ENCODE peak calls at places on chromosomes 1 and 21, in six cellular contexts. U is stimulated activated CD4-positive, alpha-beta T cell treated with anti-CD3 and anti-CD28 coated beads, Interleukin-1b, Interleukin-23, amount 100 ng/mL, for 48 hours; M is NCI-H1092 treated with DMSO at 0.1 percent for 48 hours; B is germinal center; K is AG10803; Y is GM04503. L is an unnamed sample.
A peak's percentile ranks its signal among the peaks of the same experiment; 100 is the strongest.

GRCh38 chr1:14987829-14988603 is 165.5 kb upstream of the TMEM51 start:
- DNase-seq in U (no peak), B (no peak), M (no peak), Y (no peak), K (peak; percentile 16), L (no peak)

GRCh38 chr1:202282017-202282335 is 59.8 kb downstream of the UBE2T start:
- DNase-seq in U (no peak), B (no peak), M (no peak), K (no peak), Y (no peak), L (no peak)

GRCh38 chr1:25257176-25257575 is 9.9 kb upstream of the RSRP1 start:
- DNase-seq in U (no peak), M (no peak), B (no peak), Y (no peak), K (peak; percentile 61), L (no peak)

GRCh38 chr1:201214461-201214860 is 23.8 kb downstream of the IGFN1 start:
- DNase-seq in U (no peak), B (no peak), Y (no peak), M (no peak), K (no peak), L (no peak)

GRCh38 chr21:42262826-42263225 is 43.9 kb downstream of the ABCG1 start:
- DNase-seq in Y (no peak), M (peak; percentile 5), U (no peak), B (no peak), K (no peak), L (no peak)

GRCh38 chr1:71193153-71193552 is 112.3 kb upstream of the ZRANB2 start:
- DNase-seq in Y (no peak), K (peak; percentile 30), U (no peak), M (no peak), B (no peak), L (no peak)

GRCh38 chr21:36569511-36569910 is 89.6 kb upstream of the CLDN14 start:
- DNase-seq in Y (no peak), B (no peak), M (no peak), K (no peak), U (no peak), L (no peak)

GRCh38 chr1:174818951-174819350 is 180.8 kb upstream of the CACYBP start:
- DNase-seq in M (no peak), K (peak; percentile 18), Y (no peak), B (no peak), U (peak; percentile 21), L (no peak)

GRCh38 chr1:46180082-46180616 is 3.9 kb upstream of the P3R3URF start:
- DNase-seq in U (no peak), B (no peak), Y (no peak), K (no peak), M (no peak), L (no peak)

L was measured in AG09319.